ENCODE peak calls at places on chromosomes 6 and 20, in five cellular contexts. K is foreskin keratinocyte; V is tibial nerve; T is CD4-positive, alpha-beta T cell; A is right cardiac atrium. L is an unnamed sample.

GRCh38 chr20:50163570-50164317 is 10.2 kb upstream of the PEDS1 start:
- DNase-seq in K (no peak), T (no peak), A (peak), V (peak), L (no peak)

GRCh38 chr6:113879186-113880096 is 22.3 kb downstream of the MARCKS start:
- DNase-seq in T (no peak), K (peak), V (peak), A (peak), L (no peak)

GRCh38 chr20:11810316-11811130 is 107.2 kb upstream of the BTBD3 start:
- DNase-seq in V (no peak), A (no peak), K (peak), T (no peak), L (no peak)

GRCh38 chr20:24376523-24377085 is 92.8 kb upstream of the SYNDIG1 start:
- DNase-seq in V (no peak), K (peak), T (no peak), A (no peak), L (no peak)

GRCh38 chr20:10792291-10792690 is 118.5 kb upstream of the JAG1 start:
- DNase-seq in A (no peak), K (no peak), V (no peak), T (no peak), L (no peak)

GRCh38 chr6:10725046-10725445 is 2.2 kb downstream of the TMEM14C start:
- DNase-seq in K (no peak), T (no peak), V (no peak), A (no peak), L (no peak)

GRCh38 chr6:14489445-14489844 is 371.9 kb downstream of the CD83 start:
- DNase-seq in K (no peak), T (no peak), V (no peak), A (no peak), L (no peak)

GRCh38 chr6:31740397-31741223 is 805 bp downstream of the MSH5 start:
- DNase-seq in K (no peak), A (no peak), T (no peak), V (no peak), L (no peak)

GRCh38 chr6:52494298-52495072 is 74.3 kb downstream of the EFHC1 start:
- DNase-seq in V (no peak), T (no peak), A (no peak), K (no peak), L (no peak)

GRCh38 chr6:117483004-117483644 is 650 bp downstream of the DCBLD1 start:
- DNase-seq in K (peak), V (no peak), A (peak), T (no peak), L (no peak)

GRCh38 chr6:26394289-26394688 is 7.8 kb upstream of the BTN3A1 start:
- DNase-seq in K (peak), A (no peak), V (peak), T (no peak), L (no peak)

GRCh38 chr20:3262566-3262965 is 23.6 kb upstream of the SLC4A11 start:
- DNase-seq in K (no peak), V (no peak), A (no peak), T (no peak), L (no peak)

GRCh38 chr20:24662286-24662685 is 192.9 kb downstream of the SYNDIG1 start:
- DNase-seq in T (no peak), K (no peak), V (no peak), A (no peak), L (no peak)

GRCh38 chr6:126253421-126253820 is 86.5 kb upstream of the CENPW start:
- DNase-seq in V (no peak), T (no peak), K (no peak), A (no peak), L (no peak)

GRCh38 chr6:78513856-78514255 is 353.5 kb upstream of the IRAK1BP1 start:
- DNase-seq in A (no peak), K (no peak), V (no peak), T (no peak), L (no peak)

GRCh38 chr6:148850936-148851335 is 104.1 kb downstream of the UST start:
- DNase-seq in V (no peak), K (no peak), T (no peak), A (no peak), L (no peak)

GRCh38 chr20:36881888-36882287 is 6.0 kb downstream of the TLDC2 start:
- DNase-seq in T (no peak), K (no peak), V (no peak), A (no peak), L (no peak)

DNA sequence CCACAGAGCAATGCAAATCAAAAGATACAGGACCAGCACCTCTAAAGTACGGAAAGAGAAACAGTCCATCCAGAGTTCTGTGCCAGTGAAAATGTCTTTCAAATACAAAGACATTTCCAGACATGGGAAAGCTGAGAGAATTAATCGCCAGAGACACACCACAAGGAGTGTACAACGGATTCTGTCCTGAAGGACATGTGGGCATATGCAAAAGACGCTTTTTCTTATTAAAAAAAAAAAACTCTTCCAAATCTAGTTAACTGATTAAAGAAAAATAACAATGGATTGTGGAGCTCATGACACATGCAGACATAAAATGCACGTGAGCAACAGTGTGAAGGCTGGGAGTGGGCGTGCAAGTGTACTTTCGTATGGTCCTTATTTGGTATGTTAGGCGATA is 22.8 kb downstream of the KIF25 start:
- DNase-seq in A (no peak), V (no peak), T (no peak), K (no peak), L (no peak)
- H3K27ac ChIP-seq in A (no peak), V (no peak), T (no peak), K (no peak), L (no peak)

DNA sequence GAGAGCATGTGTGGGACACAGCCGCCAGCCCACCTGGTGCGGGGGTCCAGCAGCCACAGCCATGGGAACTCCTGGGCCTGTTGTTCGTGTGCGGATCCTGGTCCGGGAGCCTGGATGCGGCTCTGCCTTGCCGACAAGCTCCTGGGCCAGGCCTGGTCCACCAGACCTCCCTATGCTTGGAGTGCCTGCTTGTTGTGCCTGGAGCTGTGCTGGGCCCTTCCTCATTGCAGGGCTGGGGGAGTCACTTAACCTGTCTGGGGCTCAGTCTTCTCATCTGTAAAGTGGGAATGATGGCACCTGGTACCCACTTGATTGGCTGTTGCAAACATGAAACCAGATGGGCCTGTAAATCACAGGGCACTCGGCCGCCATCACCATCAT is 2.6 kb upstream of the OSBPL2 start:
- DNase-seq in V (no peak), T (no peak), A (no peak), K (no peak), L (no peak)
- H3K27ac ChIP-seq in V (no peak), T (no peak), A (peak), K (no peak), L (no peak)

GRCh38 chr20:64077541-64077875 is 1.8 kb downstream of the RGS19 start:
- DNase-seq in V (no peak), T (no peak), K (no peak), A (peak), L (no peak)
- H3K27ac ChIP-seq in V (no peak), T (peak), K (no peak), A (no peak), L (peak)

DNA sequence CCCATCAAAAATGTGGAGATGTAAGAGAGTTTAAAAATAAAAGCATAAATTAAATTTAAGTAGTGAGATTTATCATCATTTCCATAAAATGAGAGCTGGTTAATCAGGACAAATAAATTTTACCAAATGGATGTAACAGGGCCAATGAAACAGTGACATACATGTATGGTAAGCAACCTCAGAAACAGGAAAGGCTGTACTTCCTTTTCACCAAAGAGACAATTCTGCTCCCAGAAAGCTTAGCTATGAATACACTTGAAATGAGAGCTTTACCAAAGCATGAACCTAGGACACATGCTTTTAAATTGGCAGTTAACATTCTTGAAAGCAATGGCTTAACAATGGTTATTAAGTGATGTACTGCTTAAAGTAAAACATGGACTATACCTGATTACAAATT is 12.1 kb upstream of the UBE2J1 start:
- DNase-seq in K (no peak), A (no peak), T (no peak), V (no peak), L (no peak)
- H3K27ac ChIP-seq in K (no peak), A (no peak), T (no peak), V (no peak), L (no peak)

DNA sequence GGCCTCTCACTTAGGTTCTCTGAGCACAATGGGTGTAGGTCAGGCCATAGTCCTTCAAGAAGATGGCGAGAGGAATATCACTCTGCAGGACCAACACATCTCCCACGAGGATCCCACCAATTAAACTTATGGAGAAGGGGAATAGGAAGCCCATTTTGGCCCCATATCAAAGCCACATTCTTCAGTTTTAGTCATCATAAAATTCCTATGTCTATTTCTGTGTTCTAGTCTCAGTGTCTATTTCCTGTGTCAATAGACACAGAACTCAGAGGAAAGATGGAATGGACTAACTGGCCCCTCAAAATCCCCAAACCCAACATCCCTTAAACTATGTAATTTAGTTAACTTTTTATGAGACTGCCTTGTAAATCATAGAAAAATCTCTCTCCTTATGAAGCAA is 216.8 kb downstream of the HACE1 start:
- DNase-seq in K (no peak), T (no peak), V (no peak), A (no peak), L (no peak)
- H3K27ac ChIP-seq in K (no peak), T (no peak), V (no peak), A (no peak), L (no peak)

GRCh38 chr6:6284231-6284966 is 36.1 kb downstream of the F13A1 start:
- DNase-seq in A (no peak), V (no peak), T (no peak), K (no peak), L (no peak)
- H3K27ac ChIP-seq in A (no peak), V (no peak), T (no peak), K (no peak), L (no peak)

DNA sequence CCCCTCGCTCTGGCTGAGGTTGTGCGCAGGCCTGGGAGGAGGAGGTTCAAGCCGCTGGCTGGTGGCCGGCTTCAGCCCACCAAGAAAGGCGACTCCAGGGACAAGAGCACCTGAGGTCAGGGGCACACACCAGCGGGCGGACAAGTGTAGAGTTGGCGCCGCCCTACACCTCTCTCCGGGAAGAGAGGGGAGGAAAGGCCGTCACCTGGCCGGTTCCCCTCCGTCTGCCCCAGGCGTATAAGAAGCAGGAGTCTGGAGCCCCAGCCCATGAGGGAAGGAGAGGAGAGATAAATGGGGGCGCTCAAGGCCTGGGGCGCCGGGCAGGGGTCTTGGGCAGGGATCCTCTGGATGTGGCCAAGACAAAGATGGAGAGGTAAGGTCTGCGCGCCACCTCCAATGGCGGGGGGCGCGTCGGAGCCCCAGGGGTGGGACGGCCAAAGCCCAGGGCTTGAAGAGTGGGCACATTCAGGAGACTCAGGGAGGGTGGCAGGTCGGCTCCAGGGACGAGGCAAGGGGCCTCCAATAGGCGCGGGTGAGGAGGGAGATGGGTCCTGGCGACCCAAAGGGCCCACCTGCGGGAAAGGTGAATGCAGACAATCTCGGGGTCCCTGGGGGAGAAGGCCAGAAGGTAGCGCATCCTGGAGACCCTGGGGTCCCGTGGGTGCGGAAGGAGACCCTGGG is 826 bp downstream of the RIMS4 start:
- DNase-seq in A (no peak), V (no peak), K (no peak), T (no peak), L (no peak)
- H3K27ac ChIP-seq in A (no peak), V (no peak), K (no peak), T (no peak), L (no peak)

GRCh38 chr6:131660195-131660594 is 23.1 kb downstream of the ENPP3 start:
- DNase-seq in V (no peak), A (no peak), K (peak), T (no peak), L (no peak)
- H3K27ac ChIP-seq in V (no peak), A (no peak), K (no peak), T (no peak), L (no peak)